ENCODE peak calls at places on chromosomes 13 and 19, in nine cellular contexts. R is G401; Y is stimulated activated CD4-positive, alpha-beta T cell treated with anti-CD3 and anti-CD28 coated beads, Interleukin-1b, Interleukin-23, amount 100 ng/mL, for 1 hour; K is endothelial cell; H is CMK; Z is fibroblast of gingiva; W is left ventricle myocardium inferior; L is ascending aorta; T is activated CD4-positive, alpha-beta T cell treated with anti-CD3 and anti-CD28 coated beads, Interleukin-2, amount 50 U/mL, for 1 hour. S is an unnamed sample.
A peak's percentile ranks its signal among the peaks of the same experiment; 100 is the strongest.

GRCh38 chr13:37868691-37869505 is 674 bp downstream of the TRPC4 start:
- DNase-seq in L (no peak), W (no peak), Y (no peak), K (peak; percentile 6), T (no peak), Z (peak; percentile 9), R (no peak), H (no peak), S (no peak)

GRCh38 chr19:51327066-51327985 is 14.6 kb downstream of the VSIG10L start:
- DNase-seq in R (no peak), H (peak; percentile 30), Z (peak; percentile 19), K (peak; percentile 76), L (no peak), W (peak; percentile 31), Y (no peak), T (peak; percentile 35), S (peak; percentile 20)

GRCh38 chr13:24254151-24254810 is 55.1 kb upstream of the C1QTNF9 start:
- DNase-seq in R (no peak), W (no peak), Y (peak; percentile 27), T (peak; percentile 63), H (no peak), Z (peak; percentile 64), L (peak; percentile 39), K (no peak), S (peak; percentile 79)

GRCh38 chr13:42720116-42720857 is 61.1 kb upstream of the FAM216B start:
- DNase-seq in K (no peak), H (no peak), Z (peak; percentile 99), R (no peak), W (no peak), Y (no peak), L (peak; percentile 9), T (no peak), S (no peak)

GRCh38 chr19:38899447-38900219 is at the start of the genes NFKBIB and SIRT2:
- DNase-seq in L (peak; percentile 100), Y (peak; percentile 97), R (peak; percentile 100), K (peak; percentile 95), Z (peak; percentile 99), W (peak; percentile 100), H (peak; percentile 99), T (peak; percentile 99), S (peak; percentile 99)

GRCh38 chr13:39875583-39875982 is 220.1 kb downstream of the COG6 start:
- DNase-seq in H (no peak), Y (no peak), Z (no peak), L (no peak), R (no peak), K (no peak), W (no peak), T (no peak), S (no peak)

GRCh38 chr13:52879950-52880650 is 31.7 kb upstream of the PCDH8 start:
- DNase-seq in T (no peak), L (no peak), K (no peak), W (no peak), Y (no peak), R (no peak), H (no peak), Z (no peak), S (no peak)

GRCh38 chr13:30615851-30616311 is 1.8 kb upstream of the USPL1 start:
- DNase-seq in K (no peak), H (no peak), Z (peak; percentile 20), W (no peak), L (no peak), Y (no peak), T (no peak), R (peak; percentile 60), S (peak; percentile 47)

GRCh38 chr19:42051166-42052115 is 18.6 kb downstream of the GRIK5 start:
- DNase-seq in L (no peak), R (no peak), K (no peak), Y (no peak), W (no peak), Z (no peak), H (no peak), T (no peak), S (no peak)

GRCh38 chr19:23996549-23996948 is 81.9 kb downstream of the ZNF726 start:
- DNase-seq in K (peak; percentile 8), H (peak; percentile 12), T (no peak), Y (no peak), R (no peak), Z (no peak), W (no peak), L (no peak), S (no peak)

GRCh38 chr13:113607477-113608245 is 23.1 kb downstream of the TFDP1 start:
- DNase-seq in K (no peak), L (peak; percentile 18), H (no peak), Y (no peak), W (no peak), T (no peak), R (no peak), Z (no peak), S (no peak)

GRCh38 chr13:76300688-76301087 is 585.5 kb downstream of the KCTD12 start:
- DNase-seq in K (no peak), L (no peak), T (no peak), H (peak; percentile 4), R (no peak), Z (no peak), W (no peak), Y (no peak), S (no peak)

GRCh38 chr13:100710176-100710575 is 35.6 kb upstream of the TMTC4 start:
- DNase-seq in Z (no peak), R (no peak), K (no peak), W (no peak), L (no peak), Y (no peak), T (no peak), H (no peak), S (no peak)

GRCh38 chr13:41707192-41707858 is 250.0 kb downstream of the RGCC start:
- DNase-seq in H (no peak), T (no peak), R (peak; percentile 14), K (no peak), Z (peak; percentile 26), W (no peak), Y (no peak), L (no peak), S (no peak)

GRCh38 chr19:39406656-39407393 is at the start of gene ZFP36:
- DNase-seq in W (peak; percentile 91), K (peak; percentile 85), Y (peak; percentile 87), L (peak; percentile 70), R (peak; percentile 66), H (peak; percentile 56), Z (peak; percentile 98), T (peak; percentile 90), S (peak; percentile 89)

GRCh38 chr19:49593233-49594113 is 2.5 kb downstream of the PRR12 start:
- DNase-seq in R (peak; percentile 95), W (peak; percentile 95), H (peak; percentile 85), Z (peak; percentile 91), L (peak; percentile 81), T (peak; percentile 93), Y (peak; percentile 77), K (peak; percentile 90), S (peak; percentile 87)

S was measured in CD4-positive, CD25-positive, alpha-beta regulatory T cell.